ENCODE peak calls at places on chromosomes 4 and X, in four cellular contexts. Y is esophagus muscularis mucosa, B is heart right ventricle, X is PC-3. G is an unnamed sample.

GRCh38 chr4:37876156-37876555 is 14.7 kb upstream of the TBC1D1 start:
- DNase-seq in X (no peak), Y (no peak), B (no peak), G (no peak)

GRCh38 chr4:8891255-8891645 is 19.6 kb upstream of the HMX1 start:
- DNase-seq in Y (no peak), B (no peak), X (no peak), G (no peak)

GRCh38 chr4:71635094-71635493 is 148.8 kb downstream of the GC start:
- DNase-seq in X (no peak), B (no peak), Y (no peak), G (no peak)

GRCh38 chr4:85209161-85209560 is 242.7 kb upstream of the WDFY3 start:
- DNase-seq in X (peak), Y (no peak), B (no peak), G (no peak)

GRCh38 chr4:108533245-108533844 is 87.0 kb upstream of the RPL34 start:
- DNase-seq in B (no peak), X (no peak), Y (no peak), G (no peak)

GRCh38 chr4:82419451-82419850 is 10.8 kb downstream of the HNRNPDL start:
- DNase-seq in X (no peak), B (no peak), Y (no peak), G (no peak)

GRCh38 chr4:146124023-146124680 is 51.4 kb upstream of the LSM6 start:
- DNase-seq in B (no peak), Y (peak), X (no peak), G (no peak)

GRCh38 chr4:47538516-47538915 is 53.4 kb downstream of the ATP10D start:
- DNase-seq in X (no peak), B (no peak), Y (no peak), G (no peak)

GRCh38 chrX:136453771-136454170 is 34.0 kb upstream of the BRS3 start:
- DNase-seq in X (peak), B (no peak), Y (no peak), G (no peak)

GRCh38 chr4:68062501-68062900 is 67.2 kb downstream of the TMPRSS11F start:
- DNase-seq in B (no peak), Y (no peak), X (no peak), G (no peak)

GRCh38 chr4:75499900-75500299 is 14.3 kb downstream of the RCHY1 start:
- DNase-seq in B (no peak), Y (no peak), X (no peak), G (no peak)

GRCh38 chrX:67781132-67781531 is 237.3 kb downstream of the AR start:
- DNase-seq in B (peak), Y (no peak), X (no peak), G (no peak)

GRCh38 chr4:28211714-28212470 is 1351.3 kb downstream of the STIM2 start:
- DNase-seq in Y (no peak), B (no peak), X (no peak), G (no peak)

GRCh38 chr4:20378181-20378580 is 126.5 kb downstream of the SLIT2 start:
- DNase-seq in X (peak), B (no peak), Y (no peak), G (no peak)

GRCh38 chrX:374566-374965 is 12.1 kb downstream of the PPP2R3B start:
- DNase-seq in B (no peak), Y (no peak), X (no peak), G (no peak)

GRCh38 chrX:139126493-139126892 is 404.0 kb upstream of the F9 start:
- DNase-seq in Y (no peak), X (peak), B (peak), G (no peak)

GRCh38 chr4:167578906-167579305 is 344.6 kb upstream of the SPOCK3 start:
- DNase-seq in Y (no peak), B (no peak), X (peak), G (no peak)

GRCh38 chr4:31390849-31391248 is 670.7 kb downstream of the PCDH7 start:
- DNase-seq in Y (no peak), X (no peak), B (no peak), G (no peak)

DNA sequence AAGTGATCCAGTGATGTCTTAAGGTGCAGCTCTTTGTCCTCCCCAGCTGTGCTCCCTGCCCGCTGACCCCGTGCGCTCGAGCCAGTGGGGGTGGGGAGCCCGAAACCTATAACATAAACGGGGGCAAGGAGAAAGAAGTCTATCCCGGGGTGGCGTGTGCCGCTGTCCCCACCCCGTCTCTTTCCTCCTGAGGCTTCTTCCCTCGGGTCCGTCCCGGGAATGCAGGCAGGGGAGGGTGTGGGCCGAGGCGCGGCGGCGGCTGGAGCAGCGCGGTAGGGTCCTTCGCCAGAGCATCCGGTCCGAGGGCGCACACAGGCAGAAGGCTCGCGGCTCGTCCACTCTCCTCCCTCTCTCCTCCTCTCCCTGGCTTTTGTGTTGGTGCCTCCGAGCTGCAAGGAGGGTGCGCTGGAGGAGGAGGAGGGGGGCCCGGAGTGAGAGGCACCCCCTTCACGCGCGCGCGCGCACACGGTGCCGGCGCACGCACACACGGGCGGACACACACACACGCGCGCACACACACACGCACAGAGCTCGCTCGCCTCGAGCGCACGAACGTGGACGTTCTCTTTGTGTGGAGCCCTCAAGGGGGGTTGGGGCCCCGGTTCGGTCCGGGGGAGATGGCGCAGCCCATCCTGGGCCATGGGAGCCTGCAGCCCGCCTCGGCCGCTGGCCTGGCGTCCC is at the start of gene RAB33A:
- DNase-seq in Y (no peak), B (peak), X (no peak), G (no peak)
- H3K27ac ChIP-seq in Y (no peak), B (no peak), X (no peak), G (peak)

GRCh38 chrX:13253223-13253622 is 66.6 kb downstream of the ATXN3L start:
- DNase-seq in X (no peak), B (no peak), Y (no peak), G (no peak)
- H3K27ac ChIP-seq in X (no peak), B (no peak), Y (no peak), G (no peak)

DNA sequence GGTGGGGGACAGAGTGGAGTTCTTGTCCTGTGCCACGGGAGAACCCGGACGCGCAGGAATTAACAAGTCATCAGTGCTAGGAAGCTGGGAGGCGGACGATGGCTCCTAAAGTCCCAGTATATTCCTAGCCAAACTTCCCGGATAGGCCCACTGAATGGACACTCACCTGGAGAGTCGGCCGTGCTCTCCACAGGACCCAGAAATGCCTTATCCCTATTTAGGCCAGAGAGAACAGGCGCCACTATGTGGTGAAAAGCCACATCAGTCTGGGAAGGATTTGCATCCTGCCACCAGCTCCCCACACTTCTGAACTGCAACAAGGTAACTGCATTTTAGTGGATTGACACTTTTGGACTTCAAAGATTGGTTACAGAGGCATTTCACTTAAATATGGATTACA is 1.1 kb downstream of the CFAP299 start:
- DNase-seq in B (no peak), X (peak), Y (no peak), G (peak)
- H3K27ac ChIP-seq in B (no peak), X (no peak), Y (no peak), G (no peak)

DNA sequence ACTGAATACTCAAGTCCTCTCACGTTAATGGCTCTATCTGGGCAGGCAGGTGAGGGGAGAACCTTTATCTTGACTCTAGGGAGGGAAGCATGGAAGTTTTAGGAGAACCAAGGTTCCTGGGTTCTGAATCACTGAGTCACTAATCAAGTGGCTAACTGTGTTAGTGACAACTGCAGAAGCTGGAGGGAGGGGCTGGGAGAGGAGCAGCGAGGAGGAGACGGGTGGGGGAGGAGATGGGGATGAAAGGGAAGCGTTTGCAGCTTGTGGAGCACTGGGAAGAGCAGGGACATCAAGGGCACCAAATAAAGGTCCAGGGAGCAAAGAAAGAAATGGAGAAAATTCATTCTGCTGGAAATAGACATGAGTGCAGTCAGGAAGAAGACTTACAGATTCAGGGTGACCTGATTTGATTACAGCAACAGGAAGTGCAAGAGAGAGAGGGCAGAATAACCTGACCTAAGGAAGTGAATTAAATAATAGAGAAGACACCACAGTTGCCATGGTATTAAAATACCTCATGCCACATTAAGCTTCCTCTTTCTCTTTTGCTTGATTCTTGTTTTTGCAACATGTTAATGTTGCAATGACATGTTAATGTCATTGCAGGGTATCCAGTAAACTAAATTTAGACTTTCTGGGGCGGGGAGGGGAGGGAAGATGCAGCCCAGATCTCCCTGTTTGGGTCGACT is 4.5 kb upstream of the SETD7 start:
- DNase-seq in X (no peak), B (no peak), Y (no peak), G (no peak)
- H3K27ac ChIP-seq in X (no peak), B (peak), Y (peak), G (no peak)